ENCODE peak calls at places on chromosomes 12 and 14, in eight cellular contexts. T, N, D, O, Z, W, Y and H are unnamed samples.

GRCh38 chr12:4220489-4220888 is 53.1 kb upstream of the CCND2 start:
- DNase-seq in T (no peak), N (no peak), D (no peak), O (no peak), Z (no peak), W (no peak), Y (no peak), H (no peak)

GRCh38 chr12:4268549-4269181 is 4.9 kb upstream of the CCND2 start:
- DNase-seq in T (no peak), N (no peak), D (no peak), O (peak), Z (no peak), W (no peak), Y (no peak), H (no peak)

GRCh38 chr14:38507299-38507698 is 251.4 kb upstream of the CLEC14A start:
- DNase-seq in T (no peak), N (no peak), D (no peak), O (no peak), Z (no peak), W (no peak), Y (no peak), H (no peak)

GRCh38 chr14:22929848-22930364 is 730 bp upstream of the PRMT5 start:
- DNase-seq in T (no peak), N (no peak), D (no peak), O (no peak), Z (peak), W (no peak), Y (no peak), H (no peak)

GRCh38 chr14:106844608-106845285 is 1318.4 kb downstream of the TMEM121 start:
- DNase-seq in T (peak), N (peak), D (no peak), O (peak), Z (peak), W (no peak), Y (peak), H (no peak)

GRCh38 chr12:26791328-26791791 is 41.6 kb downstream of the ITPR2 start:
- DNase-seq in T (no peak), N (no peak), D (no peak), O (no peak), Z (no peak), W (no peak), Y (no peak), H (no peak)

GRCh38 chr12:110012137-110012536 is 12.9 kb downstream of the ANKRD13A start:
- DNase-seq in T (no peak), N (no peak), D (no peak), O (no peak), Z (peak), W (no peak), Y (no peak), H (no peak)

GRCh38 chr12:121461048-121461447 is 61.1 kb downstream of the RNF34 start:
- DNase-seq in T (no peak), N (no peak), D (no peak), O (no peak), Z (no peak), W (no peak), Y (no peak), H (no peak)

GRCh38 chr12:111462134-111462821 is 56.6 kb downstream of the SH2B3 start:
- DNase-seq in T (no peak), N (no peak), D (no peak), O (no peak), Z (no peak), W (no peak), Y (peak), H (no peak)

GRCh38 chr14:34098045-34098984 is 147.4 kb upstream of the EGLN3 start:
- DNase-seq in T (no peak), N (peak), D (peak), O (peak), Z (no peak), W (peak), Y (peak), H (no peak)